ENCODE peak calls at places on chromosomes 3 and 15, in four cellular contexts. G, O, A and D are unnamed samples.
A peak's percentile ranks its signal among the peaks of the same experiment; 100 is the strongest.

GRCh38 chr3:190716961-190717360 is 145.5 kb downstream of the GMNC start:
- DNase-seq in O (no peak), A (no peak), G (no peak), D (no peak)

GRCh38 chr3:153052096-153052460 is 109.9 kb upstream of the RAP2B start:
- DNase-seq in O (peak; percentile 95), G (peak; percentile 68), A (no peak), D (peak; percentile 92)

GRCh38 chr15:72835289-72835890 is 51.8 kb upstream of the ADPGK start:
- DNase-seq in O (no peak), A (no peak), G (no peak), D (peak; percentile 6)

GRCh38 chr3:71465371-71466007 is 118.0 kb downstream of the FOXP1 start:
- DNase-seq in G (no peak), A (no peak), O (no peak), D (no peak)

GRCh38 chr15:44882499-44882968 is 74.0 kb upstream of the TERB2 start:
- DNase-seq in O (no peak), A (no peak), G (no peak), D (no peak)

GRCh38 chr15:48868549-48868948 is 9.4 kb upstream of the EID1 start:
- DNase-seq in O (peak; percentile 87), G (no peak), A (no peak), D (peak; percentile 81)

GRCh38 chr15:44261007-44261706 is 27.4 kb upstream of the GOLM2 start:
- DNase-seq in G (no peak), O (no peak), A (no peak), D (no peak)

GRCh38 chr15:63612300-63612699 is 15.1 kb downstream of the FBXL22 start:
- DNase-seq in A (no peak), O (no peak), G (no peak), D (no peak)

GRCh38 chr3:70740872-70741271 is 428.4 kb upstream of the MDFIC2 start:
- DNase-seq in G (no peak), A (no peak), O (no peak), D (no peak)

GRCh38 chr15:65773386-65774111 is 18.5 kb downstream of the DENND4A start:
- DNase-seq in O (no peak), G (no peak), A (no peak), D (no peak)

GRCh38 chr3:170425491-170426239 is 7.0 kb downstream of the CLDN11 start:
- DNase-seq in A (no peak), G (no peak), O (no peak), D (no peak)

GRCh38 chr3:43584043-43584826 is 37.6 kb downstream of the ANO10 start:
- DNase-seq in O (peak; percentile 65), G (no peak), A (no peak), D (peak; percentile 48)

GRCh38 chr3:123281929-123282328 is 80.2 kb downstream of the SEC22A start:
- DNase-seq in A (no peak), G (no peak), O (no peak), D (no peak)

GRCh38 chr3:42191443-42191747 is 74.6 kb downstream of the CCK start:
- DNase-seq in G (no peak), O (no peak), A (no peak), D (no peak)

GRCh38 chr3:42683875-42684593 is 1.3 kb upstream of the KLHL40 start:
- DNase-seq in A (no peak), O (peak; percentile 97), G (peak; percentile 61), D (peak; percentile 98)

GRCh38 chr3:99325407-99325806 is 313.0 kb upstream of the COL8A1 start:
- DNase-seq in G (no peak), A (no peak), O (peak; percentile 21), D (peak; percentile 75)

GRCh38 chr15:92898988-92899909 is 875 bp upstream of the CHD2 start:
- DNase-seq in G (no peak), A (peak; percentile 61), O (peak; percentile 50), D (peak; percentile 47)
- TF ChIP-seq CTCF in G (no peak), A (peak; percentile 21), O (peak; percentile 52), D (peak; percentile 42)

GRCh38 chr3:34073961-34074360 is 275.5 kb downstream of the PDCD6IP start:
- DNase-seq in O (no peak), G (no peak), A (no peak), D (no peak)

GRCh38 chr3:34072297-34072696 is 273.9 kb downstream of the PDCD6IP start:
- DNase-seq in O (no peak), G (no peak), A (no peak), D (no peak)

GRCh38 chr3:34075975-34076374 is 277.5 kb downstream of the PDCD6IP start:
- DNase-seq in O (no peak), G (no peak), A (no peak), D (no peak)

GRCh38 chr3:34070831-34071230 is 272.4 kb downstream of the PDCD6IP start:
- DNase-seq in G (no peak), O (no peak), A (no peak), D (no peak)

GRCh38 chr3:34073141-34073540 is 274.7 kb downstream of the PDCD6IP start:
- DNase-seq in A (no peak), O (no peak), G (no peak), D (no peak)
- H3K4me3 ChIP-seq in A (no peak overlapping the region), O (no peak overlapping the region), G (no peak overlapping the region), D (no peak overlapping the region)

GRCh38 chr3:108595304-108595703 is 5.8 kb downstream of the DZIP3 start:
- DNase-seq in G (no peak), A (no peak), O (no peak), D (no peak)

GRCh38 chr3:108590443-108590842 is 921 bp downstream of the DZIP3 start:
- DNase-seq in G (no peak), O (no peak), A (no peak), D (peak; percentile 5)

GRCh38 chr3:108588616-108589015 is 622 bp downstream of the CIP2A start:
- DNase-seq in O (no peak), G (no peak), A (no peak), D (peak; percentile 16)

GRCh38 chr3:108589081-108589997 is at the start of the genes CIP2A and DZIP3:
- DNase-seq in A (peak; percentile 83), O (peak; percentile 94), G (peak; percentile 87), D (peak; percentile 91)

DNA sequence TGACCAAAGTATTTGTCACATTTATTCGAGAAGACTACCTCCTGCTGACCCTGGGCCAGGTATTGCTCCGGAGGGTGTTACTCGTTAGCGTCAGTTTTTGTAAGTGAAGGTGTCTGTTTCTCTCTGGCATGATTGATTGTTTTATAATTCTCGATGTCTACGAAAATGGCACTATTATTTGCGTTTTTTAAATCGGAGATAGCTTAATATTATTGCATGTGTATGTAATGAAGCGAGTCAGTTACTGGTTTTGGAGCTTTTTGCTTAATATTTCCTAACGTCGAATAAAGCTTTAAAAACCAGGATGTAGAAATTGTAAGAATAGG is 439 bp downstream of the DZIP3 start:
- DNase-seq in G (no peak), A (no peak), O (no peak), D (no peak)
- TF ChIP-seq CTCF in G (no peak), A (no peak), O (no peak), D (no peak)

GRCh38 chr3:38455639-38456430 is 2.1 kb downstream of the ACVR2B start:
- DNase-seq in O (peak; percentile 29), G (no peak), A (no peak), D (peak; percentile 5)
- H3K4me3 ChIP-seq in O (peak overlapping the region; percentile 97), G (peak overlapping the region; percentile 69), A (peak overlapping the region; percentile 61), D (peak overlapping the region; percentile 58)